ENCODE peak calls at places on chromosomes 4 and X, in six cellular contexts. W is suprapubic skin, F is stomach, S is Panc1, P is AG10803, Q is foreskin fibroblast. G is an unnamed sample.

GRCh38 chrX:139930923-139931645 is 1.8 kb downstream of the ATP11C start:
- DNase-seq in W (no peak), F (no peak), S (no peak), P (no peak), Q (peak), G (peak)

GRCh38 chrX:105647749-105648148 is 174.6 kb upstream of the NRK start:
- DNase-seq in W (no peak), F (no peak), S (no peak), P (no peak), Q (peak), G (no peak)

GRCh38 chrX:28379142-28379541 is 208.1 kb upstream of the IL1RAPL1 start:
- DNase-seq in W (no peak), F (no peak), S (no peak), P (no peak), Q (no peak), G (no peak)

GRCh38 chrX:63330681-63331080 is 20.5 kb downstream of the SPIN4 start:
- DNase-seq in W (no peak), F (no peak), S (no peak), P (no peak), Q (no peak), G (no peak)

GRCh38 chr4:1192493-1193205 is 20.3 kb upstream of the SPON2 start:
- DNase-seq in W (peak), F (peak), S (no peak), P (no peak), Q (no peak), G (peak)

GRCh38 chr4:101205878-101206277 is 141.4 kb downstream of the PPP3CA start:
- DNase-seq in W (no peak), F (no peak), S (no peak), P (peak), Q (peak), G (no peak)

GRCh38 chrX:149829751-149830191 is 48.0 kb downstream of the MAGEA9 start:
- DNase-seq in W (no peak), F (no peak), S (no peak), P (peak), Q (peak), G (peak)

GRCh38 chr4:164779811-164780216 is 25.9 kb downstream of the SMIM31 start:
- DNase-seq in W (no peak), F (peak), S (no peak), P (peak), Q (peak), G (peak)

GRCh38 chr4:103207673-103208072 is 9.5 kb upstream of the CENPE start:
- DNase-seq in W (no peak), F (no peak), S (no peak), P (no peak), Q (no peak), G (peak)

GRCh38 chrX:71636438-71637252 is 18.3 kb upstream of the CXCR3 start:
- DNase-seq in W (no peak), F (no peak), S (no peak), P (no peak), Q (no peak), G (no peak)

GRCh38 chr4:3111461-3111860 is 37.0 kb downstream of the HTT start:
- DNase-seq in W (peak), F (no peak), S (no peak), P (no peak), Q (peak), G (no peak)

GRCh38 chrX:150150081-150150779 is 211.9 kb upstream of the EOLA2 start:
- DNase-seq in W (no peak), F (no peak), S (no peak), P (peak), Q (no peak), G (no peak)

GRCh38 chr4:4480685-4481393 is 61.0 kb downstream of the STX18 start:
- DNase-seq in W (no peak), F (no peak), S (no peak), P (peak), Q (peak), G (peak)

GRCh38 chr4:164210377-164210776 is 543.6 kb upstream of the SMIM31 start:
- DNase-seq in W (no peak), F (no peak), S (no peak), P (no peak), Q (no peak), G (no peak)

GRCh38 chr4:82043809-82044137 is 330.0 kb downstream of the HNRNPD start:
- DNase-seq in W (peak), F (no peak), S (no peak), P (no peak), Q (no peak), G (no peak)

GRCh38 chr4:94978904-94979303 is 221.1 kb downstream of the BMPR1B start:
- DNase-seq in W (no peak), F (no peak), S (no peak), P (no peak), Q (peak), G (no peak)

GRCh38 chr4:78336093-78336943 is 215.3 kb upstream of the ANXA3 start:
- DNase-seq in W (no peak), F (no peak), S (no peak), P (peak), Q (peak), G (no peak)

GRCh38 chr4:128558896-128559669 is 250.4 kb upstream of the JADE1 start:
- DNase-seq in W (no peak), F (no peak), S (no peak), P (peak), Q (peak), G (no peak)

GRCh38 chr4:137956256-137956655 is 285.9 kb downstream of the SLC7A11 start:
- DNase-seq in W (no peak), F (no peak), S (no peak), P (peak), Q (peak), G (no peak)

GRCh38 chr4:84562156-84562555 is 20.8 kb upstream of the CDS1 start:
- DNase-seq in W (no peak), F (no peak), S (no peak), P (no peak), Q (no peak), G (no peak)

GRCh38 chr4:54882616-54883015 is 224.9 kb downstream of the KIT start:
- DNase-seq in W (no peak), F (no peak), S (no peak), P (no peak), Q (peak), G (no peak)
- H3K4me3 ChIP-seq in W (no peak), F (no peak), S (no peak), P (no peak), Q (no peak), G (no peak)

GRCh38 chrX:10016516-10017132 is 49.5 kb downstream of the CLDN34 start:
- DNase-seq in W (no peak), F (no peak), S (no peak), P (no peak), Q (peak), G (peak)
- H3K4me3 ChIP-seq in W (peak), F (peak), S (peak), P (peak), Q (peak), G (peak)

DNA sequence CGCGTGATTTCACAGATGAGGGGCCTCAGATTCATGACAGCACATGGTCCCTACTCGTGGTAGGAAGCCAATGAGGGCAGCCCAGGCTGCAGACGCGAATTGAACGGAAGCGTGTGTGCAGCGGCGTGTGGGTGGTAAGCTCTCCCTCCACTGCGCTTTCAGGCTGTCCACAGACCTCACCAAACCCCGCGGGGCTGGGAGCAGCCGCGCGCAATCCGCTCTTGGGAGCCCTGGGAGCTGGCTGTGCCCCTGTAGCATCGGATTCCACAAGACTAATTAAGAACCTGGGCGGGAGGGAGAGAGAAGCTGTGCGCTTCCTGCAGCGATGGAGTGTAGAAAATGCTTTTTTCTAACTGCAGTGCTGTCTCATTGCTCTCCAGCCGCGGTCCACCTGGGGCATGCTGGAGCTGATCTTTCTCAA is 134.9 kb downstream of the STOX2 start:
- DNase-seq in W (no peak), F (no peak), S (no peak), P (no peak), Q (no peak), G (peak)
- H3K4me3 ChIP-seq in W (peak), F (peak), S (no peak), P (no peak), Q (no peak), G (no peak)

GRCh38 chr4:26945794-26946193 is 85.2 kb downstream of the STIM2 start:
- DNase-seq in W (no peak), F (no peak), S (no peak), P (no peak), Q (no peak), G (no peak)

GRCh38 chr4:26943391-26943790 is 82.8 kb downstream of the STIM2 start:
- DNase-seq in W (no peak), F (no peak), S (no peak), P (no peak), Q (no peak), G (no peak)

GRCh38 chr4:26938516-26938915 is 77.9 kb downstream of the STIM2 start:
- DNase-seq in W (no peak), F (no peak), S (no peak), P (no peak), Q (no peak), G (no peak)

GRCh38 chr4:26937567-26937966 is 76.9 kb downstream of the STIM2 start:
- DNase-seq in W (no peak), F (no peak), S (no peak), P (no peak), Q (no peak), G (no peak)

DNA sequence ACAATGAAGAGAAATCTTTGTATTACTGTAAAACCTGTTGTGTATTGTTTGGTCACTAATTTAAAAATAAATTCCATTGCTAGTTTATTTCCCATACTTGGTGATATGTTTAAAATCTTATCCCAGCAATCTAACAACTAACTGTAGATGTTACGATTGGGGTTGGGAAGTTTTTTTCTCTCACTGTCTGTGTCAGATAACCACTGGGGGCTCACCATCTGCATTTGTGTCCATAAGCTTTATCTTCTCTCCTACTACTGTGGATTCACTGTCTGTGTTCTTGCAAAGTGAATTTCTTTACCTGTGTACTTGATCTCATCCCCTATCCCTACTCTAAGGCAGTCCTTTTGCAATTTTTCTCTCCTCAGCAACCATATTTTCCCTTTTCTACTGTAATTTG is 81.3 kb downstream of the STIM2 start:
- DNase-seq in W (no peak), F (no peak), S (no peak), P (no peak), Q (no peak), G (no peak)
- H3K4me3 ChIP-seq in W (no peak), F (no peak), S (no peak), P (no peak), Q (no peak), G (no peak)

GRCh38 chr4:91488946-91489345 is 814.8 kb upstream of the GRID2 start:
- DNase-seq in W (no peak), F (no peak), S (no peak), P (no peak), Q (no peak), G (no peak)
- H3K4me3 ChIP-seq in W (no peak), F (no peak), S (no peak), P (no peak), Q (no peak), G (no peak)

DNA sequence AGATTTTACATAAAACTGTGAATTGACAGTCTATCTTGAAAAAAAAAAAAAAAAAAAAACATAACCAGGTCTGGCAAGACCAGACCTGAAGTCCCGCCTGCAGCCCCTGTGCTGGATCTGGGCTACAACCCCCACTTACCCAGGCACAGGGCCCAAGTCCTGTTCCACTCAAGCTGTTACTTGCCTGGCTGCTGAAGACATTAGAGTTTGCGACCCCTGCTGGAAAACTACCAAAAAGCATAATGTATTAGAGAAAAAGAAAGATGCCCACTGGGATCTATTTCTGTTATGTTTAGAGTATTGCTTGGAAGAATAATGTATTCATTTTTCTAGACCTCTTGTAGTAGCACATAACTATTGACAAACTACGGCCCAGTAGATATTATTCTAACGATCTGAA is 4.7 kb downstream of the HS3ST1 start:
- DNase-seq in W (no peak), F (no peak), S (no peak), P (no peak), Q (peak), G (peak)
- H3K4me3 ChIP-seq in W (no peak), F (no peak), S (no peak), P (no peak), Q (no peak), G (no peak)

GRCh38 chr4:139663561-139664138 is 2.0 kb upstream of the MGST2 start:
- DNase-seq in W (no peak), F (no peak), S (no peak), P (no peak), Q (no peak), G (no peak)

GRCh38 chr4:139665079-139665689 is 435 bp upstream of the MGST2 start:
- DNase-seq in W (no peak), F (no peak), S (no peak), P (no peak), Q (no peak), G (no peak)

GRCh38 chr4:139665690-139666529 is at the start of gene MGST2:
- DNase-seq in W (peak), F (peak), S (no peak), P (peak), Q (peak), G (peak)

GRCh38 chr4:139666735-139667266 is 1.2 kb downstream of the MGST2 start:
- DNase-seq in W (no peak), F (peak), S (no peak), P (peak), Q (peak), G (peak)

DNA sequence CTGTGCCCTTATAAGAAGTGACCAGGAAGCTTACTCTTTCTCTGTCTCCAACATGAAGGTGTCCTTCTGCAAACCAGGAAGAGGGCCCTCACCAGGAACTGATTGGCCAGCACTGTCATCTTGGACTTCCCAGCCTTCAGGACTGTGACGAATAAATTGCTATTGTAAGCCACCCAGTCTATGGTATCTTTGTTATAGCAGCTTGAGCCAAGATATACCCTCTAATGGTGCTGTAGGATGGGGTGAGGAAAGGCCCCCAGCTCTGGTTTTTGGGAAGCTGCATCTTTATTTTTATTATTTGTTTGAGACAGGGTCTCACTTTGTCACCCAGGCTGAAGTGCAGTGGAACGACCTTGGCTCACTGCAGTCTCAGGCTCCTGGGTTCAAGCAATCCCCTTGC is 1.2 kb upstream of the MGST2 start:
- DNase-seq in W (no peak), F (no peak), S (no peak), P (no peak), Q (no peak), G (no peak)
- H3K4me3 ChIP-seq in W (no peak), F (no peak), S (no peak), P (no peak), Q (no peak), G (no peak)

DNA sequence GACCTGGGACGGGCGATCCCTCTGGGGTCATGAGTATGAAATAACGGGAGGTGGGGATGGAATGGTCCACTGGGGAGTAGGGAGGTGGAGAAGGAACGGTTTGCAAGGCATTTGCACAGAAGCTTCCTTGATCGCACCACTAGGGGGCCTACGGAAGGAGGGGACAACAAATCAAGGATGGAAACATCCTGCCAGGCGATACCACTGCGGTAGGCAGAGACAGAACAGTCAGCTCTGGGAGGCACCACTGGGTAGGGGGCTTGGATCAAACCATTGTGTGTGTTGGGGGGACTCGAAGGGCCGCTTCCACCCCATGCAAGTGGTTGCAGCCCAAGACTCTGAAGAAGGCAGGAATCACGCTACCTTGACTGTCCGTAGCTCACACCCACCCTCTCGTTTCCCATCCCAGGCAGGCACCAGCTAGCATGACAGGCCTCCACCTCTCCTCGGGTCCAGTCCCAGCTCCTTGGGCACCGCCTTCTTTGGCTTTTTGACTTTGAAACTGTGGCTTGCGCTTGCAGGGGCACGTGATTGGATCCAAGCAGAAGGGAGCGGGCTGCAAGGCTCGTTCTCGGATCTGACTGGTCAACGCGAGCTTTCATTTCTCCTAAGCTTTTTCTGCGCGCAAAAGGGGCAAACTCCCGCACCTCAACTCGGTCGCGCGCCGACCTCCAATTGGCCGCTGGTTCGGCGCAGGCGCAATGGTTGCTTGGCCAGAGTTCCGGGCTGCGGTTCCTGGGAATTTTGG is 28.4 kb downstream of the GAGE1 start:
- DNase-seq in W (no peak), F (no peak), S (no peak), P (peak), Q (peak), G (peak)
- H3K4me3 ChIP-seq in W (no peak), F (no peak), S (no peak), P (no peak), Q (no peak), G (no peak)

GRCh38 chr4:183100827-183101226 is 1.8 kb downstream of the WWC2 start:
- DNase-seq in W (no peak), F (no peak), S (no peak), P (no peak), Q (no peak), G (peak)

GRCh38 chr4:183099537-183100297 is 660 bp downstream of the WWC2 start:
- DNase-seq in W (peak), F (peak), S (no peak), P (no peak), Q (peak), G (peak)

GRCh38 chr4:183105092-183105491 is 6.0 kb downstream of the WWC2 start:
- DNase-seq in W (no peak), F (no peak), S (no peak), P (no peak), Q (no peak), G (no peak)

GRCh38 chr4:183100298-183100599 is 1.2 kb downstream of the WWC2 start:
- DNase-seq in W (no peak), F (no peak), S (no peak), P (no peak), Q (no peak), G (no peak)

DNA sequence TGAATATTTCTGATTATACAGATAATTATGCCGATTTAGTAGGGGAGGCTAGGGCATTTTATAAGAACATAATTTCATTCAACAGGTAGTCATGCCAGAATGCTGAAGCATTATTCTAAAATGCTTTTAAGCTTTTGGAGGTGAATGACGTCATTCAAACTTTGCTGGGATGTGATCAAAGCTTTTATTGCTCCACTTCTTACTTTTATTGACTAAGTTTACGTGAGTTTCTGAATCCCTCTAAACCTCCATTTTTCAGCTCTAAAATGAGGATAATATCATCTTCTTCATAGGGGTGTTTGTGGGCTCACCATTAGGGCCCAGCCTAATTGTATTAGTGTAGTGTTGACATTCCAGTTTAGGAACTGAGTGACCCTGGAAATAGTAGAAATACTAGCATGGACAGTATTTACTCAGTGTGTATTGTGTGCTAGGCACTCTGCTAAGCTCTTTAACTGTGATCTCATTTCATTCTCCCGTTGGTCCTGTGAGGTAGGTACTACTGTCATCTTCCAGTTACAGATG is 3.0 kb downstream of the WWC2 start:
- DNase-seq in W (no peak), F (no peak), S (no peak), P (no peak), Q (no peak), G (no peak)
- H3K4me3 ChIP-seq in W (no peak), F (no peak), S (no peak), P (no peak), Q (no peak), G (no peak)

GRCh38 chrX:40173662-40174593 is 76.2 kb upstream of the BCOR start:
- DNase-seq in W (peak), F (peak), S (no peak), P (no peak), Q (peak), G (peak)
- H3K4me3 ChIP-seq in W (peak), F (peak), S (peak), P (peak), Q (peak), G (peak)